ENCODE peak calls at places on chromosomes 16 and 17, in five cellular contexts. X is T-cell, I is NCI-H1694, U is AML-193, F is mucosa of descending colon. D is an unnamed sample.

GRCh38 chr17:418421-418751 is 65.8 kb upstream of the RPH3AL start:
- DNase-seq in F (no peak), X (peak; percentile 49), I (no peak), U (peak; percentile 59), D (peak; percentile 66)

GRCh38 chr16:70529051-70529777 is 5.6 kb downstream of the SF3B3 start:
- DNase-seq in X (no peak), U (peak; percentile 58), F (no peak), I (peak; percentile 53), D (no peak)

GRCh38 chr16:27322858-27323780 is 9.3 kb downstream of the IL4R start:
- DNase-seq in X (no peak), F (peak; percentile 81), U (no peak), I (no peak), D (no peak)

GRCh38 chr16:83963277-83964119 is 4.5 kb upstream of the NECAB2 start:
- DNase-seq in X (no peak), U (no peak), I (no peak), F (no peak), D (no peak)

GRCh38 chr16:12147681-12148479 is 171.3 kb downstream of the SNX29 start:
- DNase-seq in U (no peak), X (no peak), F (no peak), I (peak; percentile 40), D (no peak)

GRCh38 chr16:20928774-20929411 is 28.3 kb downstream of the LYRM1 start:
- DNase-seq in X (no peak), U (no peak), I (no peak), F (no peak), D (no peak)

GRCh38 chr16:88781140-88782077 is 3.6 kb downstream of the PIEZO1 start:
- DNase-seq in F (no peak), I (no peak), X (peak; percentile 55), U (peak; percentile 47), D (peak; percentile 49)

GRCh38 chr17:79204261-79204660 is 129.6 kb downstream of the ENGASE start:
- DNase-seq in X (no peak), U (no peak), F (no peak), I (no peak), D (no peak)

GRCh38 chr17:15260376-15261062 is 4.6 kb downstream of the PMP22 start:
- DNase-seq in F (peak; percentile 91), U (peak; percentile 9), X (no peak), I (peak; percentile 13), D (no peak)